ENCODE peak calls at places on chromosomes 1 and 21, in four cellular contexts. One of them, this sample, is unnamed.
A peak's percentile ranks its signal among the peaks of the same experiment; 100 is the strongest.

GRCh38 chr21:27275294-27275927 is 308.5 kb upstream of the ADAMTS5 start:
- DNase-seq in cardiac fibroblast: peak; percentile 73
- DNase-seq in body of pancreas: no peak
- DNase-seq in uterus: no peak
- DNase-seq in this sample: no peak

GRCh38 chr1:92291372-92291999 is 7.3 kb downstream of the GLMN start:
- DNase-seq in body of pancreas: no peak
- DNase-seq in uterus: no peak
- DNase-seq in cardiac fibroblast: peak; percentile 77
- DNase-seq in this sample: no peak

GRCh38 chr1:109739738-109740614 is 862 bp downstream of the GSTM3 start:
- DNase-seq in cardiac fibroblast: peak; percentile 73
- DNase-seq in uterus: peak; percentile 82
- DNase-seq in body of pancreas: peak; percentile 84
- DNase-seq in this sample: peak; percentile 59

GRCh38 chr1:81556968-81557367 is 243.8 kb upstream of the ADGRL2 start:
- DNase-seq in uterus: no peak
- DNase-seq in body of pancreas: no peak
- DNase-seq in cardiac fibroblast: no peak
- DNase-seq in this sample: no peak

GRCh38 chr1:172287207-172287606 is 133.3 kb upstream of the C1orf105 start:
- DNase-seq in cardiac fibroblast: peak; percentile 86
- DNase-seq in uterus: peak; percentile 75
- DNase-seq in body of pancreas: peak; percentile 77
- DNase-seq in this sample: no peak

GRCh38 chr1:76659171-76659940 is 207.9 kb upstream of the ST6GALNAC5 start:
- DNase-seq in body of pancreas: no peak
- DNase-seq in uterus: no peak
- DNase-seq in cardiac fibroblast: no peak
- DNase-seq in this sample: no peak

GRCh38 chr21:42677339-42678117 is 24.1 kb downstream of the PDE9A start:
- DNase-seq in uterus: no peak
- DNase-seq in cardiac fibroblast: peak; percentile 70
- DNase-seq in body of pancreas: no peak
- DNase-seq in this sample: no peak

GRCh38 chr1:54390655-54391054 is 15.5 kb downstream of the SSBP3 start:
- DNase-seq in body of pancreas: no peak
- DNase-seq in uterus: no peak
- DNase-seq in cardiac fibroblast: no peak
- DNase-seq in this sample: no peak

GRCh38 chr21:46401186-46401910 is 57.3 kb upstream of the DIP2A start:
- DNase-seq in body of pancreas: no peak
- DNase-seq in uterus: no peak
- DNase-seq in cardiac fibroblast: no peak
- DNase-seq in this sample: no peak

GRCh38 chr1:24503003-24503751 is 541 bp downstream of the RCAN3 start:
- DNase-seq in uterus: no peak
- DNase-seq in body of pancreas: no peak
- DNase-seq in cardiac fibroblast: no peak
- DNase-seq in this sample: no peak

GRCh38 chr1:159869607-159870006 is 7.2 kb upstream of the VSIG8 start:
- DNase-seq in uterus: no peak
- DNase-seq in cardiac fibroblast: no peak
- DNase-seq in body of pancreas: no peak
- DNase-seq in this sample: no peak

GRCh38 chr1:76782777-76783176 is 84.5 kb upstream of the ST6GALNAC5 start:
- DNase-seq in cardiac fibroblast: peak; percentile 14
- DNase-seq in uterus: no peak
- DNase-seq in body of pancreas: no peak
- DNase-seq in this sample: no peak

GRCh38 chr1:157371211-157371610 is 181.1 kb downstream of the FCRL5 start:
- DNase-seq in body of pancreas: no peak
- DNase-seq in uterus: no peak
- DNase-seq in cardiac fibroblast: peak; percentile 2
- DNase-seq in this sample: no peak

GRCh38 chr1:227372662-227373061 is 54.4 kb upstream of the CDC42BPA start:
- DNase-seq in cardiac fibroblast: peak; percentile 66
- DNase-seq in body of pancreas: peak; percentile 23
- DNase-seq in uterus: no peak
- DNase-seq in this sample: no peak

GRCh38 chr1:156390409-156391144 is 21.6 kb downstream of the RHBG start:
- DNase-seq in cardiac fibroblast: no peak
- DNase-seq in body of pancreas: no peak
- DNase-seq in uterus: no peak
- DNase-seq in this sample: no peak

GRCh38 chr1:20663969-20664715 is 3.0 kb upstream of the DDOST start:
- DNase-seq in body of pancreas: no peak
- DNase-seq in uterus: no peak
- DNase-seq in cardiac fibroblast: no peak
- DNase-seq in this sample: no peak

GRCh38 chr1:24206516-24207394 is 19.7 kb upstream of the IFNLR1 start:
- DNase-seq in uterus: no peak
- DNase-seq in body of pancreas: no peak
- DNase-seq in cardiac fibroblast: no peak
- DNase-seq in this sample: no peak

GRCh38 chr1:230317823-230318819 is 108.0 kb downstream of the PGBD5 start:
- DNase-seq in body of pancreas: peak; percentile 58
- DNase-seq in uterus: no peak
- DNase-seq in cardiac fibroblast: no peak
- DNase-seq in this sample: no peak

This sample was measured in GM12892.